ENCODE peak calls at places on chromosomes 11 and 22, in six cellular contexts. U is body of pancreas, K is cardiac muscle cell, H is kidney epithelial cell, J is fibroblast of mammary gland, M is upper lobe of right lung. I is an unnamed sample.

GRCh38 chr22:19045094-19045493 is 77.1 kb downstream of the DGCR2 start:
- DNase-seq in U (no peak), K (no peak), H (no peak), J (peak), M (no peak), I (no peak)

GRCh38 chr11:96257972-96258951 is 84.7 kb downstream of the MAML2 start:
- DNase-seq in U (no peak), K (no peak), H (no peak), J (peak), M (no peak), I (no peak)

GRCh38 chr11:14638561-14638960 is 5.0 kb upstream of the PDE3B start:
- DNase-seq in U (no peak), K (no peak), H (no peak), J (no peak), M (no peak), I (no peak)

GRCh38 chr22:44682556-44683168 is 19.3 kb upstream of the PRR5 start:
- DNase-seq in U (no peak), K (no peak), H (no peak), J (no peak), M (no peak), I (no peak)

GRCh38 chr11:94706211-94706610 is 61.9 kb upstream of the AMOTL1 start:
- DNase-seq in U (peak), K (no peak), H (peak), J (peak), M (no peak), I (no peak)

GRCh38 chr11:119421941-119422504 is 949 bp downstream of the THY1 start:
- DNase-seq in U (no peak), K (peak), H (no peak), J (no peak), M (no peak), I (peak)

GRCh38 chr11:72037554-72038311 is 39.0 kb downstream of the IL18BP start:
- DNase-seq in U (no peak), K (no peak), H (no peak), J (peak), M (no peak), I (no peak)

GRCh38 chr11:61372659-61373058 is 10.5 kb downstream of the TMEM138 start:
- DNase-seq in U (no peak), K (no peak), H (no peak), J (no peak), M (no peak), I (no peak)

DNA sequence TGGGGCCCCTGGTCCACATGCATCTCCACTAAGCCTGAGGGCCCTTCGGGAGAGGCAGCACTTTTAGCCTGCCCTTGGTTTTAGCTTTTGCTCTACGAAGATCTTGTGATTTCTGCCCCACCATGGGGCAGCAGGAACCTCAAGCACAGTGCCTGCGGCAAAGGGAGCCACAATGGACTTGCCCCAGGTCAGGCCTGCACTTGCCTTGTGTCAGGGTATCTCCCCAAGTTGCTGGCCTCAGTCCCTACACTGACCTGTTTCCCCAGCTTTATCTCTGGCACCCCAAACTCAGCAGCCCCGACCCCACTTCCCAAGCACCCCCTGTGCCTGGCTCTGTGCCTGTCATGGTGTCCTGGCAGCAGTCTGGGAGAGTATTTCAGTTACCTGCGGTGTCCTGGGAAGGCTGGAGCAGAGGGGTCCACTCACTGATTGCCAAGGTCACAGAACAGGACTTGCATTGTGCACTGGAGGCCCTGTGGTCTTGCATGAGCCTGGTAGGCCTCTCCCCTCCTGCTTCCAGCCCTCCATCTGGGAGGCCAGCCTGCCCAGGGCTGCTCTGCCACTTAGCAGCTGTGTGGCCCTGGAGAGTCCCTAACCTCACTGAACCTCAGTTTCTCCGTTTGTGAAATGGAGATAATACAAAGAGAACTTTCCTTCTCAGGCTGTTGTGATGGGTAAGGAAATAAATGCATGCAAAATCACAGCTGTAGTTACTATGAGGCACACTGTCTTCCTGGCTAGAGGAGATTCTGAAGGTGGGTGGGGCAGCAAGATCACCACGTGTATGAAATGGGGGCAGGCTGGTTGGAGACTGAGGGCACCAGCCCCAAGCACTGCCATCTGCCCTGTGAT is 3.6 kb upstream of the AIFM3 start:
- DNase-seq in U (no peak), K (no peak), H (no peak), J (no peak), M (no peak), I (no peak)
- TF ChIP-seq CTCF in U (no peak), K (no peak), H (no peak), J (no peak), M (no peak), I (no peak)

DNA sequence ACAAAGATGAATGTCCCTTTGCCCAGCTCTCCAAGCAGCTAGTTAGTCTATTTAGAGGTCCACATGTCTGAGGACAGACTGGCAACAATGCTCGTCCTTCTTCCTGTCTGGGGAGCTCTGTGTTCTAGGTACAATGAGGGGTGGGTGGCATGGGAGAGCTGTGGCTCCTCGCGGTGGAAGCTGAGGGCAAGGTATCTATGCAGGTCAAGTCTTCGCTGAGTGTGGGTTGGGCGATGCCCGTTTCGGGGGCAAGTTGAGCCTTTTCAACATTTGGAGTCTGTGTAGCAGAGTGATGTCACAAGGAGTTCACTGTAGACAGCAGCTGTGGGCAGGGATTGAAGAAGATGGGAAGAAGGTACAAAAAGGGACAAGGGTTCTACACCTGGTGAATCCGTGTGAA is 163.2 kb downstream of the FEZ1 start:
- DNase-seq in U (no peak), K (no peak), H (no peak), J (no peak), M (no peak), I (no peak)
- TF ChIP-seq CTCF in U (no peak), K (no peak), H (no peak), J (no peak), M (no peak), I (no peak)

GRCh38 chr11:108220721-108221346 is 1.6 kb downstream of the NPAT start:
- DNase-seq in U (no peak), K (no peak), H (no peak), J (peak), M (no peak), I (no peak)
- TF ChIP-seq CTCF in U (no peak), K (peak), H (no peak), J (no peak), M (no peak), I (no peak)

GRCh38 chr22:20084547-20085413 is 4.7 kb downstream of the DGCR8 start:
- DNase-seq in U (peak), K (peak), H (no peak), J (peak), M (no peak), I (peak)
- TF ChIP-seq CTCF in U (peak), K (peak), H (peak), J (peak), M (no peak), I (peak)

GRCh38 chr22:17106161-17106784 is 14.9 kb downstream of the TMEM121B start:
- DNase-seq in U (no peak), K (no peak), H (no peak), J (no peak), M (peak), I (no peak)
- TF ChIP-seq CTCF in U (no peak), K (no peak), H (no peak), J (no peak), M (no peak), I (no peak)

GRCh38 chr11:10728154-10728553 is 22.9 kb upstream of the CTR9 start:
- DNase-seq in U (no peak), K (no peak), H (no peak), J (no peak), M (no peak), I (no peak)
- TF ChIP-seq CTCF in U (no peak), K (no peak), H (no peak), J (no peak), M (no peak), I (no peak)

GRCh38 chr11:99160447-99160846 is 139.7 kb downstream of the CNTN5 start:
- DNase-seq in U (no peak), K (no peak), H (no peak), J (no peak), M (no peak), I (no peak)
- TF ChIP-seq CTCF in U (no peak), K (no peak), H (no peak), J (no peak), M (no peak), I (no peak)

GRCh38 chr22:47276219-47276843 is 513.9 kb downstream of the TBC1D22A start:
- DNase-seq in U (no peak), K (no peak), H (no peak), J (no peak), M (peak), I (no peak)
- TF ChIP-seq CTCF in U (no peak), K (no peak), H (no peak), J (no peak), M (no peak), I (no peak)

GRCh38 chr11:102683277-102683676 is 22.3 kb downstream of the MMP27 start:
- DNase-seq in U (no peak), K (no peak), H (no peak), J (no peak), M (no peak), I (no peak)
- TF ChIP-seq CTCF in U (no peak), K (no peak), H (peak), J (peak), M (no peak), I (no peak)

I was measured in nephron progenitor cell.